ENCODE peak calls at places on chromosomes 12 and 14, in four cellular contexts. One of them, this sample, is unnamed.

GRCh38 chr12:79083181-79083580 is 218.6 kb downstream of the SYT1 start:
- DNase-seq in K562: peak; percentile 1
- DNase-seq in HepG2: no peak
- DNase-seq in H1: no peak
- DNase-seq in this sample: no peak

GRCh38 chr12:28937196-28937595 is 211.9 kb upstream of the FAR2 start:
- DNase-seq in HepG2: no peak
- DNase-seq in K562: no peak
- DNase-seq in H1: no peak
- DNase-seq in this sample: no peak

GRCh38 chr12:18145924-18146323 is 55.9 kb upstream of the RERGL start:
- DNase-seq in K562: no peak
- DNase-seq in HepG2: no peak
- DNase-seq in H1: no peak
- DNase-seq in this sample: no peak

GRCh38 chr12:48045965-48046364 is 41.7 kb upstream of the COL2A1 start:
- DNase-seq in H1: no peak
- DNase-seq in K562: no peak
- DNase-seq in HepG2: no peak
- DNase-seq in this sample: no peak

GRCh38 chr12:94929780-94930179 is 73.7 kb downstream of the NDUFA12 start:
- DNase-seq in H1: no peak
- DNase-seq in HepG2: no peak
- DNase-seq in K562: no peak
- DNase-seq in this sample: no peak

GRCh38 chr12:117085318-117085947 is 13.8 kb downstream of the TESC start:
- DNase-seq in HepG2: no peak
- DNase-seq in K562: no peak
- DNase-seq in H1: no peak
- DNase-seq in this sample: no peak

GRCh38 chr14:68598621-68599447 is 194.0 kb downstream of the ZFP36L1 start:
- DNase-seq in HepG2: peak; percentile 94
- DNase-seq in K562: no peak
- DNase-seq in H1: no peak
- DNase-seq in this sample: peak; percentile 97

GRCh38 chr12:88424791-88425730 is 155.2 kb downstream of the KITLG start:
- DNase-seq in H1: no peak
- DNase-seq in K562: no peak
- DNase-seq in HepG2: no peak
- DNase-seq in this sample: no peak

GRCh38 chr12:108649668-108650067 is 16.0 kb upstream of the SELPLG start:
- DNase-seq in H1: no peak
- DNase-seq in HepG2: no peak
- DNase-seq in K562: no peak
- DNase-seq in this sample: peak; percentile 86

GRCh38 chr14:29782041-29782440 is 145.6 kb downstream of the PRKD1 start:
- DNase-seq in H1: no peak
- DNase-seq in HepG2: no peak
- DNase-seq in K562: no peak
- DNase-seq in this sample: no peak

GRCh38 chr12:48489012-48489411 is 6.7 kb downstream of the C12orf54 start:
- DNase-seq in H1: no peak
- DNase-seq in K562: no peak
- DNase-seq in HepG2: no peak
- DNase-seq in this sample: no peak

GRCh38 chr12:23949212-23950010 is at the start of gene SOX5:
- DNase-seq in K562: peak; percentile 72
- DNase-seq in HepG2: peak; percentile 75
- DNase-seq in H1: peak; percentile 45
- DNase-seq in this sample: no peak

GRCh38 chr14:64983439-64984310 is 3.0 kb upstream of the FNTB start:
- DNase-seq in HepG2: peak; percentile 45
- DNase-seq in H1: no peak
- DNase-seq in K562: peak; percentile 57
- DNase-seq in this sample: peak; percentile 16

GRCh38 chr12:62817556-62818271 is 117.2 kb downstream of the PPM1H start:
- DNase-seq in HepG2: no peak
- DNase-seq in K562: peak; percentile 38
- DNase-seq in H1: no peak
- DNase-seq in this sample: no peak

GRCh38 chr12:6927999-6928702 is 392 bp downstream of the ATN1 start:
- DNase-seq in HepG2: no peak
- DNase-seq in K562: no peak
- DNase-seq in H1: no peak
- DNase-seq in this sample: no peak

GRCh38 chr14:103600503-103600902 is 28.5 kb upstream of the KLC1 start:
- DNase-seq in HepG2: no peak
- DNase-seq in K562: no peak
- DNase-seq in H1: no peak
- DNase-seq in this sample: no peak

GRCh38 chr12:113222730-113223531 is 1.7 kb downstream of the TPCN1 start:
- DNase-seq in H1: no peak
- DNase-seq in K562: no peak
- DNase-seq in HepG2: peak; percentile 91
- DNase-seq in this sample: no peak
- TF ChIP-seq FOSL1 in H1: no peak
- TF ChIP-seq FOSL1 in K562: no peak
- TF ChIP-seq FOSL1 in HepG2: no peak
- TF ChIP-seq FOSL1 in this sample: no peak

GRCh38 chr14:92493492-92493891 is 20.1 kb upstream of the RIN3 start:
- DNase-seq in K562: no peak
- DNase-seq in HepG2: no peak
- DNase-seq in H1: no peak
- DNase-seq in this sample: no peak

GRCh38 chr14:92494512-92494911 is 19.1 kb upstream of the RIN3 start:
- DNase-seq in K562: no peak
- DNase-seq in HepG2: no peak
- DNase-seq in H1: no peak
- DNase-seq in this sample: no peak

GRCh38 chr14:92496458-92496857 is 17.1 kb upstream of the RIN3 start:
- DNase-seq in HepG2: no peak
- DNase-seq in H1: no peak
- DNase-seq in K562: no peak
- DNase-seq in this sample: no peak

GRCh38 chr14:92493024-92493423 is 20.6 kb upstream of the RIN3 start:
- DNase-seq in H1: peak; percentile 30
- DNase-seq in HepG2: no peak
- DNase-seq in K562: no peak
- DNase-seq in this sample: no peak

GRCh38 chr14:92495041-92495440 is 18.5 kb upstream of the RIN3 start:
- DNase-seq in K562: no peak
- DNase-seq in H1: no peak
- DNase-seq in HepG2: no peak
- DNase-seq in this sample: no peak
- TF ChIP-seq ZNF274 in K562: no peak
- TF ChIP-seq ZNF274 in H1: no peak
- TF ChIP-seq ZNF274 in HepG2: no peak
- TF ChIP-seq ZNF274 in this sample: no peak

DNA sequence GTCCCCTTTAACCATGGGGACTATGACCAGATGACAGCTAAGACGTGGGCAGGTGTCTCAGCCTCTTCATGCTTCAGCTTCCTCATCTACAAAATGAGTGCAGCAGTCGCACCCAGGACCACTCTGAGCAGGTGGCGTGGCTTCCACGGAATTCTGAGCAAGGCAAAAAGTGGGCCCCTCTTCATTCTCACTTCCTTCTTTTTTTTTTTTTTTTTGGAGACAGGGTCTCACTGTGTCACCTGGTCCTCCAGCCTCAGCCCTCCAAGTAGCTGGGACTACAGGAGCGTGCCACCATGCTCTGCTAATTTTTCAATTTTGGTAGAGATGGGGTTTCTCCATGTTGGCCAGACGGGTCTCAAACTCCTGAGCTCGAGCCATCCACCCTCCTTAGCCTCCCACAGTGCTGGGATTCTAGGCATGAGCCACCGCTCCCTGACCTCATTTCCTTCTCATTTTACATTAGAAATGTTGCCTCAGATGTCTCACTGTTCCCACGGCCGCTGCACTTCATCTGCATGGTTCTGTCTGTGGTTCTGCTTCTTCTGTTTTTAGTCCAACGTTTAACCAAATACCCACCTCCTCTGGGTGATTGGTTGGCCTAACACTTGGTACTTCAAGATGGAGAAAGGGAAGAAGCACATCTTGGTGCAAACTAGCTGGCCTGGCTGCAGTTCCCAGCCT is 41.3 kb upstream of the BCL7A start:
- DNase-seq in HepG2: no peak
- DNase-seq in H1: no peak
- DNase-seq in K562: no peak
- DNase-seq in this sample: no peak
- H3K4me3 ChIP-seq in HepG2: no peak overlapping the region
- H3K4me3 ChIP-seq in H1: no peak overlapping the region
- H3K4me3 ChIP-seq in K562: no peak overlapping the region
- H3K4me3 ChIP-seq in this sample: no peak overlapping the region

GRCh38 chr12:77204055-77204454 is 138.7 kb upstream of the E2F7 start:
- DNase-seq in K562: no peak
- DNase-seq in H1: no peak
- DNase-seq in HepG2: no peak
- DNase-seq in this sample: no peak
- TF ChIP-seq FOSL1 in K562: no peak
- TF ChIP-seq FOSL1 in H1: no peak
- TF ChIP-seq FOSL1 in HepG2: no peak
- TF ChIP-seq FOSL1 in this sample: no peak

DNA sequence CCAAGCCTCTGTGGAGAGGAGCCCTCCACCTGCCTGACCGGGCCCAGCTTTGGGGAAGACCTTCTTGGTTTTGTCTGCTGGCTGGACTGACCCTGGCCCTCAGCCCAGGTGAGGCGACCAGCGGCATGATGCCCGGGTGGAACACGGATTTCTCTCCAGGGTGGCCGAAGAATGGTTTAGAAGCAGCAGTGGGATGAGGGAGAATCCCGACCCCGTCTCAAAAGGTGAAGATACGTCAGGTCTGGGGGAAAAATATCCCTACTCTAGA is 15.7 kb downstream of the ZBTB42 start:
- DNase-seq in H1: no peak
- DNase-seq in K562: no peak
- DNase-seq in HepG2: no peak
- DNase-seq in this sample: no peak
- TF ChIP-seq ZNF274 in H1: no peak
- TF ChIP-seq ZNF274 in K562: no peak
- TF ChIP-seq ZNF274 in HepG2: no peak
- TF ChIP-seq ZNF274 in this sample: no peak

GRCh38 chr14:100654025-100654813 is 67.0 kb upstream of the BEGAIN start:
- DNase-seq in HepG2: no peak
- DNase-seq in K562: no peak
- DNase-seq in H1: no peak
- DNase-seq in this sample: no peak
- H3K4me3 ChIP-seq in HepG2: peak overlapping the region; percentile 32
- H3K4me3 ChIP-seq in K562: no peak overlapping the region
- H3K4me3 ChIP-seq in H1: peak overlapping the region; percentile 29
- H3K4me3 ChIP-seq in this sample: peak overlapping the region; percentile 28

GRCh38 chr14:105445901-105446845 is 26.5 kb downstream of the MTA1 start:
- DNase-seq in HepG2: no peak
- DNase-seq in H1: no peak
- DNase-seq in K562: no peak
- DNase-seq in this sample: no peak
- TF ChIP-seq FOSL1 in HepG2: no peak
- TF ChIP-seq FOSL1 in H1: no peak
- TF ChIP-seq FOSL1 in K562: no peak
- TF ChIP-seq FOSL1 in this sample: no peak

This sample was measured in HCT116.